ENCODE peak calls at places on chromosome 19, in five cellular contexts. K, T, G, N and L are unnamed samples.

GRCh38 chr19:46326608-46327007 is 20.3 kb upstream of the PPP5C start:
- DNase-seq in K (no peak), T (no peak), G (no peak), N (no peak), L (no peak)

GRCh38 chr19:39996218-39996810 is 546 bp upstream of the ZNF546 start:
- DNase-seq in K (peak; percentile 62), T (peak; percentile 50), G (peak; percentile 17), N (peak; percentile 27), L (peak; percentile 28)

GRCh38 chr19:58549664-58550361 is 5.1 kb downstream of the CHMP2A start:
- DNase-seq in K (no peak), T (no peak), G (no peak), N (no peak), L (no peak)

GRCh38 chr19:28443361-28443760 is 769.6 kb downstream of the UQCRFS1 start:
- DNase-seq in K (no peak), T (no peak), G (no peak), N (no peak), L (no peak)

GRCh38 chr19:33302974-33303790 is 848 bp upstream of the CEBPA start:
- DNase-seq in K (peak; percentile 88), T (no peak), G (no peak), N (no peak), L (peak; percentile 43)

GRCh38 chr19:30425885-30426838 is 54.0 kb downstream of the ZNF536 start:
- DNase-seq in K (no peak), T (no peak), G (no peak), N (no peak), L (no peak)

GRCh38 chr19:53597023-53597422 is 34.8 kb upstream of the DPRX start:
- DNase-seq in K (no peak), T (no peak), G (no peak), N (peak; percentile 63), L (no peak)

GRCh38 chr19:37928527-37929286 is 21.7 kb downstream of the SIPA1L3 start:
- DNase-seq in K (no peak), T (no peak), G (peak; percentile 90), N (no peak), L (no peak)

GRCh38 chr19:1045247-1045603 is 5.3 kb downstream of the ABCA7 start:
- DNase-seq in K (peak; percentile 72), T (peak; percentile 99), G (no peak), N (peak; percentile 89), L (no peak)

GRCh38 chr19:29873024-29873800 is 61.4 kb downstream of the CCNE1 start:
- DNase-seq in K (peak; percentile 96), T (peak; percentile 61), G (no peak), N (no peak), L (no peak)

GRCh38 chr19:30387311-30388115 is 15.3 kb downstream of the ZNF536 start:
- DNase-seq in K (peak; percentile 78), T (no peak), G (no peak), N (no peak), L (no peak)

GRCh38 chr19:30968210-30968609 is 381.0 kb downstream of the TSHZ3 start:
- DNase-seq in K (no peak), T (peak; percentile 2), G (no peak), N (no peak), L (no peak)

GRCh38 chr19:1087813-1088418 is 7.3 kb downstream of the POLR2E start:
- DNase-seq in K (no peak), T (no peak), G (no peak), N (no peak), L (peak; percentile 97)

GRCh38 chr19:6802336-6803035 is 30.0 kb downstream of the VAV1 start:
- DNase-seq in K (no peak), T (peak; percentile 47), G (peak; percentile 78), N (no peak), L (peak; percentile 83)

GRCh38 chr19:1125601-1126533 is 22.1 kb downstream of the GPX4 start:
- DNase-seq in K (no peak), T (no peak), G (no peak), N (no peak), L (no peak)

GRCh38 chr19:12792853-12793289 is 1.6 kb downstream of the JUNB start:
- DNase-seq in K (no peak), T (peak; percentile 19), G (no peak), N (no peak), L (no peak)

GRCh38 chr19:399370-399769 is 9.6 kb downstream of the C2CD4C start:
- DNase-seq in K (no peak), T (no peak), G (no peak), N (no peak), L (no peak)

GRCh38 chr19:38304866-38305429 is 897 bp downstream of the C19orf33 start:
- DNase-seq in K (peak; percentile 58), T (peak; percentile 98), G (no peak), N (peak; percentile 76), L (no peak)

GRCh38 chr19:16002380-16002779 is 53.6 kb downstream of the OR10H4 start:
- DNase-seq in K (no peak), T (no peak), G (no peak), N (no peak), L (peak; percentile 26)

GRCh38 chr19:40674291-40674690 is 16.2 kb downstream of the NUMBL start:
- DNase-seq in K (no peak), T (no peak), G (no peak), N (no peak), L (no peak)

GRCh38 chr19:16342002-16342715 is 17.5 kb downstream of the KLF2 start:
- DNase-seq in K (no peak), T (no peak), G (peak; percentile 76), N (no peak), L (no peak)

GRCh38 chr19:33193864-33194362 is at the start of gene LRP3:
- DNase-seq in K (peak; percentile 93), T (no peak), G (no peak), N (no peak), L (no peak)

GRCh38 chr19:18340990-18341868 is 831 bp downstream of the PGPEP1 start:
- DNase-seq in K (peak; percentile 70), T (peak; percentile 91), G (no peak), N (peak; percentile 52), L (no peak)

GRCh38 chr19:18342090-18342632 is 1.8 kb downstream of the PGPEP1 start:
- DNase-seq in K (no peak), T (no peak), G (no peak), N (no peak), L (no peak)

GRCh38 chr19:18338471-18339001 is 1.9 kb upstream of the PGPEP1 start:
- DNase-seq in K (no peak), T (no peak), G (no peak), N (no peak), L (no peak)

GRCh38 chr19:18339703-18340102 is 695 bp upstream of the PGPEP1 start:
- DNase-seq in K (peak; percentile 50), T (peak; percentile 85), G (no peak), N (no peak), L (no peak)

DNA sequence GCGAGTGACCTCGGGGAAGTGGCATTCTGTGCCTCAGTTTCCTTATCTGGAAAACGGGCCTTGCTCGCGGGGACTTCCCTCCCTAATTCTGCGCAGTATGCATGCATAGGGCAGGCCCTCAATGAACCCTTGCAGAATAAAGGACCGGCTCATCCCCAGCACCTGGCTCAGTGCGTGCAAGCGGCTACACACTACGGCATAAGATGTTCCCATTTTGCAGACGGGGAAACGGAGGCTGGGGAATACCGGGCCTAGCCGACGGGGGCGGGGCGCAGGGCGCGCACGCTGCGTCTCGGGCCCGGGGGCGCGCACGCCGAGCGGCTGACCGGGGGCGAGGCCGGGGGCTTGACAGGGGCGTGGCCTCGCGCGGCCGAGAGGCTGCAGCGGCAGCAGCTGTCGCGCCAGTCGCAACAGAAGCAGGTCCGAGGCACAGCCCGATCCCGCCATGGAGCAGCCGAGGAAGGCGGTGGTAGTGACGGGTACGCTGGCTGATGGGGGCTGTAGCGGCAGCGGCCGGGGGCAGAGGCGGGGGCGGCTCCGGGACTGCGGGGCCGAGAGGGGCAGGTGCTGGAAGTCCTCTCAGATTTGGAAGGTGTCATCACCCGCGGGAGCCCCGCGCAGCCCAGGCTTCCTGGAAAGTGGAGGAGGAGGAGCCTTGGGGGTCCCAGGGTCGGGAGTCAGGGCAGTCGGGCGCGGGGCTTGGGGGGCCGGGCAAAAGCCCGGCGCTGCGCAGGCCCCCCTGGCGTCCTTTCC is at the start of gene PGPEP1:
- DNase-seq in K (peak; percentile 96), T (peak; percentile 86), G (no peak), N (no peak), L (peak; percentile 62)
- TF ChIP-seq REST in K (no peak), T (no peak), G (no peak), N (no peak), L (no peak)

GRCh38 chr19:35657904-35658700 is 8.2 kb upstream of the UPK1A start:
- DNase-seq in K (no peak), T (no peak), G (no peak), N (no peak), L (no peak)
- TF ChIP-seq GABPA in K (no peak), T (no peak), G (no peak), N (no peak), L (no peak)

GRCh38 chr19:17562097-17562496 is 6.6 kb downstream of the COLGALT1 start:
- DNase-seq in K (no peak), T (no peak), G (no peak), N (no peak), L (no peak)

GRCh38 chr19:17555929-17556813 is 722 bp downstream of the COLGALT1 start:
- DNase-seq in K (peak; percentile 74), T (peak; percentile 78), G (no peak), N (no peak), L (no peak)

GRCh38 chr19:17557461-17557860 is 2.0 kb downstream of the COLGALT1 start:
- DNase-seq in K (no peak), T (no peak), G (no peak), N (no peak), L (no peak)

GRCh38 chr19:17556995-17557394 is 1.5 kb downstream of the COLGALT1 start:
- DNase-seq in K (no peak), T (no peak), G (no peak), N (no peak), L (no peak)

GRCh38 chr19:17560205-17560595 is 4.8 kb downstream of the COLGALT1 start:
- DNase-seq in K (no peak), T (no peak), G (no peak), N (no peak), L (no peak)
- TF ChIP-seq REST in K (no peak), T (no peak), G (no peak), N (no peak), L (no peak)

GRCh38 chr19:8148410-8149231 is 771 bp downstream of the FBN3 start:
- DNase-seq in K (peak; percentile 62), T (peak; percentile 47), G (no peak), N (no peak), L (no peak)
- TF ChIP-seq GABPA in K (no peak), T (no peak), G (no peak), N (no peak), L (no peak)

GRCh38 chr19:32166238-32166637 is 179.2 kb upstream of the ZNF507 start:
- DNase-seq in K (no peak), T (no peak), G (no peak), N (no peak), L (no peak)

GRCh38 chr19:32168606-32169005 is 176.8 kb upstream of the ZNF507 start:
- DNase-seq in K (no peak), T (no peak), G (no peak), N (no peak), L (no peak)

GRCh38 chr19:32165750-32166149 is 179.7 kb upstream of the ZNF507 start:
- DNase-seq in K (no peak), T (no peak), G (no peak), N (no peak), L (no peak)

GRCh38 chr19:32165176-32165575 is 180.2 kb upstream of the ZNF507 start:
- DNase-seq in K (no peak), T (no peak), G (no peak), N (no peak), L (no peak)

GRCh38 chr19:32168111-32168510 is 177.3 kb upstream of the ZNF507 start:
- DNase-seq in K (no peak), T (no peak), G (no peak), N (no peak), L (no peak)
- TF ChIP-seq REST in K (no peak), T (no peak), G (no peak), N (no peak), L (no peak)

GRCh38 chr19:2546128-2547032 is 70.5 kb downstream of the GADD45B start:
- DNase-seq in K (no peak), T (no peak), G (no peak), N (peak; percentile 88), L (peak; percentile 88)
- TF ChIP-seq GABPA in K (no peak), T (no peak), G (no peak), N (peak; percentile 41), L (no peak)